ENCODE peak calls at places on chromosome 1, in nine cellular contexts. S is Caki2; M is choroid plexus epithelial cell; I is testis; Y is memory B cell; B is HTR-8/SVneo; L is sigmoid colon; A is stimulated activated CD4-positive, alpha-beta T cell treated with anti-CD3 and anti-CD28 coated beads, Interleukin-2, amount 100 ng/mL, for 48 hours; F is substantia nigra. Q is an unnamed sample.

GRCh38 chr1:58932820-58933598 is 149.2 kb upstream of the JUN start:
- DNase-seq in S (peak; percentile 88), M (peak; percentile 89), I (no peak), Y (no peak), B (peak; percentile 67), L (no peak), A (no peak), F (no peak), Q (no peak)

GRCh38 chr1:54671985-54672608 is 30.5 kb downstream of the MROH7 start:
- DNase-seq in S (peak; percentile 52), M (peak; percentile 71), I (peak; percentile 36), Y (peak; percentile 58), B (peak; percentile 38), L (no peak), A (peak; percentile 74), F (peak; percentile 9), Q (peak; percentile 64)

GRCh38 chr1:96072021-96072420 is 649.6 kb upstream of the PTBP2 start:
- DNase-seq in S (no peak), M (no peak), I (no peak), Y (no peak), B (no peak), L (no peak), A (no peak), F (no peak), Q (no peak)

GRCh38 chr1:234309598-234310459 is 63.4 kb upstream of the COA6 start:
- DNase-seq in S (peak; percentile 78), M (peak; percentile 73), I (peak; percentile 81), Y (peak; percentile 63), B (peak; percentile 81), L (no peak), A (peak; percentile 72), F (peak; percentile 6), Q (peak; percentile 64)

GRCh38 chr1:153527023-153527724 is 8.6 kb downstream of the S100A6 start:
- DNase-seq in S (no peak), M (no peak), I (no peak), Y (no peak), B (no peak), L (no peak), A (no peak), F (no peak), Q (no peak)

GRCh38 chr1:206935491-206936067 is 10.7 kb downstream of the PIGR start:
- DNase-seq in S (no peak), M (peak; percentile 17), I (peak; percentile 20), Y (no peak), B (no peak), L (no peak), A (peak; percentile 60), F (no peak), Q (peak; percentile 80)

GRCh38 chr1:201176931-201177330 is 13.7 kb upstream of the IGFN1 start:
- DNase-seq in S (peak; percentile 81), M (no peak), I (no peak), Y (no peak), B (no peak), L (no peak), A (no peak), F (no peak), Q (no peak)

GRCh38 chr1:39711359-39712340 is 20.4 kb upstream of the HPCAL4 start:
- DNase-seq in S (no peak), M (peak; percentile 60), I (no peak), Y (no peak), B (no peak), L (no peak), A (no peak), F (no peak), Q (no peak)

GRCh38 chr1:210198840-210199239 is 33.8 kb upstream of the SERTAD4 start:
- DNase-seq in S (no peak), M (no peak), I (no peak), Y (no peak), B (no peak), L (no peak), A (no peak), F (no peak), Q (no peak)

GRCh38 chr1:202471246-202471645 is 122.7 kb downstream of the PPP1R12B start:
- DNase-seq in S (no peak), M (no peak), I (no peak), Y (no peak), B (no peak), L (no peak), A (no peak), F (no peak), Q (no peak)

GRCh38 chr1:86778510-86779218 is 74.3 kb downstream of the SH3GLB1 start:
- DNase-seq in S (no peak), M (peak; percentile 50), I (no peak), Y (no peak), B (no peak), L (no peak), A (no peak), F (no peak), Q (no peak)

GRCh38 chr1:241610056-241610815 is 29.9 kb downstream of the CHML start:
- DNase-seq in S (peak; percentile 55), M (peak; percentile 61), I (peak; percentile 40), Y (no peak), B (no peak), L (no peak), A (no peak), F (no peak), Q (no peak)

GRCh38 chr1:41623736-41624135 is 139.3 kb upstream of the EDN2 start:
- DNase-seq in S (no peak), M (no peak), I (no peak), Y (no peak), B (no peak), L (peak; percentile 21), A (no peak), F (no peak), Q (no peak)

GRCh38 chr1:40032240-40032891 is 8.2 kb upstream of the CAP1 start:
- DNase-seq in S (peak; percentile 32), M (peak; percentile 87), I (peak; percentile 67), Y (peak; percentile 39), B (peak; percentile 33), L (no peak), A (peak; percentile 29), F (no peak), Q (peak; percentile 73)

GRCh38 chr1:64748222-64748621 is 3.3 kb downstream of the RAVER2 start:
- DNase-seq in S (no peak), M (no peak), I (no peak), Y (no peak), B (no peak), L (no peak), A (no peak), F (no peak), Q (no peak)

GRCh38 chr1:77395051-77395450 is 113.2 kb downstream of the AK5 start:
- DNase-seq in S (no peak), M (no peak), I (no peak), Y (no peak), B (no peak), L (no peak), A (no peak), F (no peak), Q (peak; percentile 75)

GRCh38 chr1:223844962-223845809 is 561 bp downstream of the TP53BP2 start:
- DNase-seq in S (peak; percentile 55), M (peak; percentile 80), I (peak; percentile 46), Y (peak; percentile 69), B (peak; percentile 41), L (peak; percentile 80), A (peak; percentile 59), F (no peak), Q (peak; percentile 46)

GRCh38 chr1:191206808-191207207 is 729.1 kb upstream of the BRINP3 start:
- DNase-seq in S (no peak), M (peak; percentile 8), I (no peak), Y (no peak), B (no peak), L (no peak), A (no peak), F (no peak), Q (no peak)

GRCh38 chr1:43565600-43566360 is 35.1 kb downstream of the PTPRF start:
- DNase-seq in S (no peak), M (peak; percentile 48), I (peak; percentile 69), Y (no peak), B (no peak), L (peak; percentile 74), A (peak; percentile 49), F (peak; percentile 43), Q (no peak)

GRCh38 chr1:5644281-5645134 is 347.7 kb downstream of the NPHP4 start:
- DNase-seq in S (no peak), M (no peak), I (no peak), Y (no peak), B (no peak), L (no peak), A (no peak), F (no peak), Q (no peak)

GRCh38 chr1:246221390-246222240 is 285.5 kb downstream of the SMYD3 start:
- DNase-seq in S (no peak), M (no peak), I (no peak), Y (no peak), B (no peak), L (no peak), A (no peak), F (no peak), Q (no peak)

GRCh38 chr1:184504012-184504694 is 117.3 kb downstream of the C1orf21 start:
- DNase-seq in S (no peak), M (no peak), I (no peak), Y (no peak), B (no peak), L (no peak), A (no peak), F (no peak), Q (no peak)

GRCh38 chr1:176959461-176959860 is 205.1 kb downstream of the ASTN1 start:
- DNase-seq in S (no peak), M (no peak), I (no peak), Y (no peak), B (no peak), L (no peak), A (no peak), F (no peak), Q (no peak)

GRCh38 chr1:42524330-42524729 is 61.2 kb downstream of the CCDC30 start:
- DNase-seq in S (no peak), M (no peak), I (no peak), Y (no peak), B (no peak), L (no peak), A (no peak), F (no peak), Q (no peak)

GRCh38 chr1:85546748-85547147 is 33.8 kb upstream of the CCN1 start:
- DNase-seq in S (no peak), M (no peak), I (no peak), Y (no peak), B (no peak), L (no peak), A (no peak), F (no peak), Q (no peak)

GRCh38 chr1:24913616-24914225 is 16.4 kb downstream of the RUNX3 start:
- DNase-seq in S (no peak), M (no peak), I (no peak), Y (no peak), B (no peak), L (no peak), A (no peak), F (no peak), Q (no peak)

GRCh38 chr1:201376464-201377374 is 761 bp downstream of the TNNT2 start:
- DNase-seq in S (no peak), M (peak; percentile 67), I (no peak), Y (no peak), B (peak; percentile 96), L (no peak), A (peak; percentile 13), F (no peak), Q (peak; percentile 67)

GRCh38 chr1:225467193-225468020 is 39.6 kb upstream of the LBR start:
- DNase-seq in S (no peak), M (no peak), I (peak; percentile 57), Y (peak; percentile 81), B (no peak), L (peak; percentile 87), A (peak; percentile 64), F (peak; percentile 41), Q (no peak)

GRCh38 chr1:191839891-191840290 is 318.4 kb upstream of the RGS18 start:
- DNase-seq in S (no peak), M (peak; percentile 51), I (no peak), Y (no peak), B (no peak), L (no peak), A (no peak), F (no peak), Q (peak; percentile 5)

GRCh38 chr1:55503663-55504305 is 288.6 kb upstream of the USP24 start:
- DNase-seq in S (no peak), M (peak; percentile 12), I (no peak), Y (no peak), B (no peak), L (no peak), A (no peak), F (no peak), Q (no peak)

Q was measured in SK-MEL-5.